ENCODE peak calls at places on chromosomes 6 and 20, in seven cellular contexts. U is A549; Z is uterus; F is CD8-positive, alpha-beta T cell; B is cardiac muscle cell; W is testis; R is left lung. S is an unnamed sample.

GRCh38 chr6:43636312-43636667 is 650 bp downstream of the MAD2L1BP start:
- DNase-seq in Z (no peak), B (peak; percentile 9), W (no peak), F (no peak), R (no peak), U (no peak), S (no peak)

GRCh38 chr6:35500782-35501181 is 3.9 kb upstream of the TEAD3 start:
- DNase-seq in Z (no peak), U (peak; percentile 28), F (no peak), B (no peak), R (no peak), W (no peak), S (no peak)

GRCh38 chr6:116400376-116400775 is 29.6 kb downstream of the DSE start:
- DNase-seq in Z (no peak), F (no peak), U (no peak), B (peak; percentile 62), R (no peak), W (no peak), S (no peak)

GRCh38 chr6:157669747-157670216 is 153.3 kb upstream of the SNX9 start:
- DNase-seq in B (peak; percentile 88), R (peak; percentile 75), W (peak; percentile 86), Z (peak; percentile 83), U (peak; percentile 27), F (no peak), S (peak; percentile 92)

GRCh38 chr6:54655162-54655561 is 191.4 kb upstream of the FAM83B start:
- DNase-seq in R (no peak), B (no peak), Z (no peak), U (no peak), F (no peak), W (no peak), S (no peak)

GRCh38 chr6:162179196-162179951 is 548.2 kb downstream of the PRKN start:
- DNase-seq in F (no peak), B (no peak), U (no peak), W (no peak), R (no peak), Z (no peak), S (no peak)

GRCh38 chr20:13913517-13913916 is 76.9 kb downstream of the SEL1L2 start:
- DNase-seq in W (no peak), U (no peak), R (no peak), Z (no peak), B (no peak), F (no peak), S (no peak)

GRCh38 chr6:162706236-162706635 is 21.3 kb downstream of the PRKN start:
- DNase-seq in R (peak; percentile 47), B (peak; percentile 57), Z (peak; percentile 61), W (peak; percentile 89), U (no peak), F (no peak), S (no peak)

GRCh38 chr6:147699637-147700036 is 191.1 kb downstream of the SAMD5 start:
- DNase-seq in U (peak; percentile 3), W (no peak), B (peak; percentile 20), R (no peak), F (no peak), Z (no peak), S (no peak)

GRCh38 chr20:41248371-41249024 is 69.0 kb downstream of the ZHX3 start:
- DNase-seq in B (peak; percentile 92), R (no peak), F (no peak), U (no peak), W (peak; percentile 25), Z (peak; percentile 68), S (no peak)

GRCh38 chr6:47254906-47255305 is 54.8 kb downstream of the TNFRSF21 start:
- DNase-seq in B (no peak), R (no peak), Z (no peak), W (no peak), F (no peak), U (no peak), S (no peak)

GRCh38 chr20:59027746-59028320 is 4.3 kb downstream of the ATP5F1E start:
- DNase-seq in U (no peak), B (peak; percentile 65), F (no peak), Z (no peak), R (no peak), W (no peak), S (no peak)

GRCh38 chr6:134122775-134123174 is 70.4 kb upstream of the SLC2A12 start:
- DNase-seq in U (no peak), F (no peak), R (no peak), Z (no peak), W (no peak), B (no peak), S (no peak)

GRCh38 chr20:32052090-32052791 is at the start of gene HCK:
- DNase-seq in R (peak; percentile 72), U (no peak), F (no peak), W (no peak), Z (no peak), B (no peak), S (peak; percentile 78)

GRCh38 chr20:63783970-63784369 is 44.4 kb downstream of the SLC2A4RG start:
- DNase-seq in R (no peak), B (no peak), U (no peak), Z (no peak), W (no peak), F (no peak), S (no peak)

GRCh38 chr6:33080127-33081089 is 4.6 kb downstream of the HLA-DPB1 start:
- DNase-seq in R (peak; percentile 55), B (peak; percentile 82), W (peak; percentile 66), U (no peak), F (no peak), Z (peak; percentile 79), S (peak; percentile 86)

GRCh38 chr6:43849844-43850243 is 79.8 kb downstream of the VEGFA start:
- DNase-seq in F (no peak), Z (no peak), W (no peak), R (no peak), B (no peak), U (no peak), S (no peak)

GRCh38 chr6:41780623-41781301 is at the start of gene PRICKLE4:
- DNase-seq in W (peak; percentile 41), B (peak; percentile 69), U (peak; percentile 29), Z (peak; percentile 64), R (peak; percentile 67), F (no peak), S (peak; percentile 68)

GRCh38 chr6:89313006-89313405 is 2.1 kb downstream of the GABRR2 start:
- DNase-seq in F (no peak), Z (no peak), B (peak; percentile 83), R (no peak), U (no peak), W (peak; percentile 41), S (no peak)

GRCh38 chr6:44663860-44664584 is 276.5 kb downstream of the CDC5L start:
- DNase-seq in R (no peak), W (no peak), B (no peak), U (no peak), F (no peak), Z (no peak), S (no peak)

GRCh38 chr20:24796236-24796635 is 152.8 kb upstream of the CST7 start:
- DNase-seq in B (no peak), W (no peak), R (no peak), U (no peak), F (no peak), Z (no peak), S (peak; percentile 26)

GRCh38 chr6:12602951-12603710 is 113.4 kb upstream of the PHACTR1 start:
- DNase-seq in W (no peak), R (no peak), U (peak; percentile 88), Z (no peak), F (no peak), B (peak; percentile 92), S (no peak)

GRCh38 chr6:30196376-30196775 is 16.8 kb downstream of the TRIM26 start:
- DNase-seq in W (no peak), Z (no peak), R (no peak), F (no peak), B (no peak), U (no peak), S (no peak)

GRCh38 chr6:30192076-30192475 is 21.1 kb downstream of the TRIM26 start:
- DNase-seq in Z (no peak), B (no peak), W (no peak), F (no peak), U (no peak), R (no peak), S (no peak)

GRCh38 chr6:30195951-30196350 is 17.3 kb downstream of the TRIM26 start:
- DNase-seq in Z (no peak), B (no peak), U (no peak), R (no peak), W (no peak), F (no peak), S (no peak)

GRCh38 chr6:30198166-30199084 is 14.8 kb downstream of the TRIM26 start:
- DNase-seq in R (no peak), W (no peak), Z (no peak), U (no peak), B (no peak), F (no peak), S (no peak)

GRCh38 chr6:30194797-30195690 is 18.2 kb downstream of the TRIM26 start:
- DNase-seq in R (no peak), U (no peak), Z (no peak), B (no peak), F (no peak), W (no peak), S (no peak)
- H3K27ac ChIP-seq in R (no peak overlapping the region), U (no peak overlapping the region), Z (no peak overlapping the region), B (no peak overlapping the region), F (no peak overlapping the region), W (no peak overlapping the region), S (no peak overlapping the region)

GRCh38 chr20:36462440-36463211 is 78.7 kb upstream of the MYL9 start:
- DNase-seq in R (no peak), B (peak; percentile 59), F (no peak), U (no peak), W (peak; percentile 54), Z (peak; percentile 76), S (peak; percentile 94)
- H3K4me1 ChIP-seq in R (peaks cover 30% of the 10 kb centered on the region), B (peaks cover 13% of the 10 kb centered on the region), F (peaks cover 62% of the 10 kb centered on the region), U (peaks cover 53% of the 10 kb centered on the region), W (peaks cover 51% of the 10 kb centered on the region), Z (peaks cover 6% of the 10 kb centered on the region), S (peaks cover 5% of the 10 kb centered on the region)

GRCh38 chr6:85069577-85069976 is 305.2 kb upstream of the TBX18 start:
- DNase-seq in W (no peak), U (no peak), Z (no peak), B (no peak), F (no peak), R (no peak), S (no peak)
- H3K9me3 ChIP-seq in W (no peaks in the 10 kb centered on the region), U (no peaks in the 10 kb centered on the region), Z (no peaks in the 10 kb centered on the region), B (no peaks in the 10 kb centered on the region), F (no peaks in the 10 kb centered on the region), R (no peaks in the 10 kb centered on the region), S (no peaks in the 10 kb centered on the region)

GRCh38 chr6:34316442-34317171 is 67.8 kb upstream of the SMIM29 start:
- DNase-seq in B (no peak), W (no peak), F (no peak), U (no peak), Z (no peak), R (no peak), S (no peak)

GRCh38 chr6:34317882-34318491 is 69.2 kb upstream of the SMIM29 start:
- DNase-seq in Z (no peak), U (no peak), B (peak; percentile 70), F (no peak), R (no peak), W (no peak), S (no peak)

GRCh38 chr6:34315256-34315655 is 66.5 kb upstream of the SMIM29 start:
- DNase-seq in F (no peak), U (no peak), R (no peak), W (no peak), Z (no peak), B (no peak), S (no peak)

GRCh38 chr6:34317172-34317477 is 68.3 kb upstream of the SMIM29 start:
- DNase-seq in F (no peak), W (no peak), U (no peak), R (no peak), B (no peak), Z (no peak), S (no peak)

GRCh38 chr6:34315780-34316179 is 67.0 kb upstream of the SMIM29 start:
- DNase-seq in Z (no peak), W (no peak), B (no peak), U (no peak), F (no peak), R (no peak), S (no peak)
- H3K27ac ChIP-seq in Z (no peak overlapping the region), W (no peak overlapping the region), B (no peak overlapping the region), U (no peak overlapping the region), F (no peak overlapping the region), R (no peak overlapping the region), S (no peak overlapping the region)